ENCODE peak calls at places on chromosome 1, in nine cellular contexts. One of them, this sample, is unnamed.

GRCh38 chr1:145708063-145708462 is 895 bp upstream of the PDZK1 start:
- DNase-seq in T-helper 2 cell: no peak
- DNase-seq in CD8-positive, alpha-beta T cell: no peak
- DNase-seq in NCI-H146: peak
- DNase-seq in left cardiac atrium: no peak
- DNase-seq in stimulated activated CD4-positive, alpha-beta T cell treated with anti-CD3 and anti-CD28 coated beads, Interleukin-4, amount 100 ng/mL, for 48 hours: no peak
- DNase-seq in SIG-M5: no peak
- DNase-seq in activated T-helper 1 cell treated with anti-CD3 and anti-CD28 coated beads, Interleukin-12 subunit alpha, Interleukin-12 subunit beta, Interleukin-2, Interleukin-4 antibody, amounts not matched to agents 30 ng/mL and 10 ng/mL and 1 ng/mL, durations not matched to agents 14 hours and 24 hours and 36 hours: no peak
- DNase-seq in cardiac muscle cell: no peak
- DNase-seq in this sample: no peak

GRCh38 chr1:44733365-44733764 is 2.4 kb upstream of the RNU5D-1 start:
- DNase-seq in T-helper 2 cell: no peak
- DNase-seq in CD8-positive, alpha-beta T cell: no peak
- DNase-seq in NCI-H146: no peak
- DNase-seq in left cardiac atrium: no peak
- DNase-seq in stimulated activated CD4-positive, alpha-beta T cell treated with anti-CD3 and anti-CD28 coated beads, Interleukin-4, amount 100 ng/mL, for 48 hours: no peak
- DNase-seq in SIG-M5: no peak
- DNase-seq in activated T-helper 1 cell treated with anti-CD3 and anti-CD28 coated beads, Interleukin-12 subunit alpha, Interleukin-12 subunit beta, Interleukin-2, Interleukin-4 antibody, amounts not matched to agents 30 ng/mL and 10 ng/mL and 1 ng/mL, durations not matched to agents 14 hours and 24 hours and 36 hours: no peak
- DNase-seq in cardiac muscle cell: peak
- DNase-seq in this sample: peak

GRCh38 chr1:156152628-156153027 is 757 bp upstream of the SEMA4A start:
- DNase-seq in T-helper 2 cell: no peak
- DNase-seq in CD8-positive, alpha-beta T cell: no peak
- DNase-seq in NCI-H146: no peak
- DNase-seq in left cardiac atrium: no peak
- DNase-seq in stimulated activated CD4-positive, alpha-beta T cell treated with anti-CD3 and anti-CD28 coated beads, Interleukin-4, amount 100 ng/mL, for 48 hours: no peak
- DNase-seq in SIG-M5: no peak
- DNase-seq in activated T-helper 1 cell treated with anti-CD3 and anti-CD28 coated beads, Interleukin-12 subunit alpha, Interleukin-12 subunit beta, Interleukin-2, Interleukin-4 antibody, amounts not matched to agents 30 ng/mL and 10 ng/mL and 1 ng/mL, durations not matched to agents 14 hours and 24 hours and 36 hours: no peak
- DNase-seq in cardiac muscle cell: no peak
- DNase-seq in this sample: no peak

GRCh38 chr1:153049211-153049610 is 8.1 kb downstream of the SPRR2A start:
- DNase-seq in T-helper 2 cell: no peak
- DNase-seq in CD8-positive, alpha-beta T cell: no peak
- DNase-seq in NCI-H146: no peak
- DNase-seq in left cardiac atrium: no peak
- DNase-seq in stimulated activated CD4-positive, alpha-beta T cell treated with anti-CD3 and anti-CD28 coated beads, Interleukin-4, amount 100 ng/mL, for 48 hours: no peak
- DNase-seq in SIG-M5: no peak
- DNase-seq in activated T-helper 1 cell treated with anti-CD3 and anti-CD28 coated beads, Interleukin-12 subunit alpha, Interleukin-12 subunit beta, Interleukin-2, Interleukin-4 antibody, amounts not matched to agents 30 ng/mL and 10 ng/mL and 1 ng/mL, durations not matched to agents 14 hours and 24 hours and 36 hours: no peak
- DNase-seq in cardiac muscle cell: no peak
- DNase-seq in this sample: no peak

GRCh38 chr1:29415156-29415830 is 179.0 kb downstream of the PTPRU start:
- DNase-seq in T-helper 2 cell: no peak
- DNase-seq in CD8-positive, alpha-beta T cell: no peak
- DNase-seq in NCI-H146: peak
- DNase-seq in left cardiac atrium: no peak
- DNase-seq in stimulated activated CD4-positive, alpha-beta T cell treated with anti-CD3 and anti-CD28 coated beads, Interleukin-4, amount 100 ng/mL, for 48 hours: no peak
- DNase-seq in SIG-M5: no peak
- DNase-seq in activated T-helper 1 cell treated with anti-CD3 and anti-CD28 coated beads, Interleukin-12 subunit alpha, Interleukin-12 subunit beta, Interleukin-2, Interleukin-4 antibody, amounts not matched to agents 30 ng/mL and 10 ng/mL and 1 ng/mL, durations not matched to agents 14 hours and 24 hours and 36 hours: no peak
- DNase-seq in cardiac muscle cell: peak
- DNase-seq in this sample: peak

GRCh38 chr1:205199090-205199930 is 12.2 kb downstream of the DSTYK start:
- DNase-seq in T-helper 2 cell: peak
- DNase-seq in CD8-positive, alpha-beta T cell: no peak
- DNase-seq in NCI-H146: no peak
- DNase-seq in left cardiac atrium: no peak
- DNase-seq in stimulated activated CD4-positive, alpha-beta T cell treated with anti-CD3 and anti-CD28 coated beads, Interleukin-4, amount 100 ng/mL, for 48 hours: no peak
- DNase-seq in SIG-M5: no peak
- DNase-seq in activated T-helper 1 cell treated with anti-CD3 and anti-CD28 coated beads, Interleukin-12 subunit alpha, Interleukin-12 subunit beta, Interleukin-2, Interleukin-4 antibody, amounts not matched to agents 30 ng/mL and 10 ng/mL and 1 ng/mL, durations not matched to agents 14 hours and 24 hours and 36 hours: peak
- DNase-seq in cardiac muscle cell: no peak
- DNase-seq in this sample: peak

GRCh38 chr1:186876436-186876835 is 47.7 kb downstream of the PLA2G4A start:
- DNase-seq in T-helper 2 cell: no peak
- DNase-seq in CD8-positive, alpha-beta T cell: no peak
- DNase-seq in NCI-H146: no peak
- DNase-seq in left cardiac atrium: no peak
- DNase-seq in stimulated activated CD4-positive, alpha-beta T cell treated with anti-CD3 and anti-CD28 coated beads, Interleukin-4, amount 100 ng/mL, for 48 hours: no peak
- DNase-seq in SIG-M5: no peak
- DNase-seq in activated T-helper 1 cell treated with anti-CD3 and anti-CD28 coated beads, Interleukin-12 subunit alpha, Interleukin-12 subunit beta, Interleukin-2, Interleukin-4 antibody, amounts not matched to agents 30 ng/mL and 10 ng/mL and 1 ng/mL, durations not matched to agents 14 hours and 24 hours and 36 hours: no peak
- DNase-seq in cardiac muscle cell: no peak
- DNase-seq in this sample: no peak

GRCh38 chr1:17624540-17625256 is 85.2 kb downstream of the ARHGEF10L start:
- DNase-seq in T-helper 2 cell: no peak
- DNase-seq in CD8-positive, alpha-beta T cell: no peak
- DNase-seq in NCI-H146: no peak
- DNase-seq in left cardiac atrium: peak
- DNase-seq in stimulated activated CD4-positive, alpha-beta T cell treated with anti-CD3 and anti-CD28 coated beads, Interleukin-4, amount 100 ng/mL, for 48 hours: no peak
- DNase-seq in SIG-M5: no peak
- DNase-seq in activated T-helper 1 cell treated with anti-CD3 and anti-CD28 coated beads, Interleukin-12 subunit alpha, Interleukin-12 subunit beta, Interleukin-2, Interleukin-4 antibody, amounts not matched to agents 30 ng/mL and 10 ng/mL and 1 ng/mL, durations not matched to agents 14 hours and 24 hours and 36 hours: no peak
- DNase-seq in cardiac muscle cell: peak
- DNase-seq in this sample: no peak

GRCh38 chr1:92587445-92587844 is 100.7 kb upstream of the GFI1 start:
- DNase-seq in T-helper 2 cell: no peak
- DNase-seq in CD8-positive, alpha-beta T cell: no peak
- DNase-seq in NCI-H146: no peak
- DNase-seq in left cardiac atrium: no peak
- DNase-seq in stimulated activated CD4-positive, alpha-beta T cell treated with anti-CD3 and anti-CD28 coated beads, Interleukin-4, amount 100 ng/mL, for 48 hours: no peak
- DNase-seq in SIG-M5: no peak
- DNase-seq in activated T-helper 1 cell treated with anti-CD3 and anti-CD28 coated beads, Interleukin-12 subunit alpha, Interleukin-12 subunit beta, Interleukin-2, Interleukin-4 antibody, amounts not matched to agents 30 ng/mL and 10 ng/mL and 1 ng/mL, durations not matched to agents 14 hours and 24 hours and 36 hours: no peak
- DNase-seq in cardiac muscle cell: no peak
- DNase-seq in this sample: no peak

This sample was measured in SK-MEL-5.